ENCODE peak calls at places on chromosomes 4 and X, in seven cellular contexts. Y is ascending aorta, N is suprapubic skin, P is HCT116, D is transverse colon, L is pancreas, K is lower lobe of right lung. T is an unnamed sample.

GRCh38 chr4:126004936-126005335 is 690.2 kb downstream of the FAT4 start:
- DNase-seq in Y (no peak), N (no peak), P (no peak), D (no peak), L (no peak), K (no peak), T (no peak)

GRCh38 chr4:23881674-23882337 is 8.0 kb downstream of the PPARGC1A start:
- DNase-seq in Y (no peak), N (no peak), P (no peak), D (no peak), L (no peak), K (no peak), T (no peak)

GRCh38 chr4:24557036-24558022 is 27.0 kb downstream of the DHX15 start:
- DNase-seq in Y (no peak), N (no peak), P (peak; percentile 6), D (no peak), L (no peak), K (no peak), T (no peak)

GRCh38 chr4:102598102-102598758 is 97.1 kb downstream of the NFKB1 start:
- DNase-seq in Y (no peak), N (no peak), P (no peak), D (no peak), L (no peak), K (no peak), T (no peak)

GRCh38 chrX:150200820-150201287 is 162.3 kb upstream of the MAMLD1 start:
- DNase-seq in Y (peak; percentile 89), N (peak; percentile 83), P (peak; percentile 80), D (peak; percentile 20), L (no peak), K (peak; percentile 45), T (no peak)

GRCh38 chrX:39859991-39860861 is 237.5 kb downstream of the BCOR start:
- DNase-seq in Y (no peak), N (no peak), P (peak; percentile 27), D (peak; percentile 41), L (no peak), K (no peak), T (no peak)

GRCh38 chrX:104085477-104085876 is 9.4 kb upstream of the TMSB15C start:
- DNase-seq in Y (no peak), N (no peak), P (no peak), D (no peak), L (peak; percentile 28), K (no peak), T (no peak)

GRCh38 chrX:39874202-39874816 is 223.4 kb downstream of the BCOR start:
- DNase-seq in Y (no peak), N (no peak), P (no peak), D (no peak), L (no peak), K (no peak), T (no peak)

GRCh38 chrX:153907456-153907855 is 3.0 kb downstream of the AVPR2 start:
- DNase-seq in Y (no peak), N (no peak), P (no peak), D (no peak), L (peak; percentile 58), K (no peak), T (no peak)

GRCh38 chrX:150934453-150934852 is 36.0 kb upstream of the CD99L2 start:
- DNase-seq in Y (no peak), N (no peak), P (no peak), D (peak; percentile 16), L (no peak), K (no peak), T (no peak)

GRCh38 chrX:101642086-101642485 is 17.6 kb downstream of the ARMCX2 start:
- DNase-seq in Y (no peak), N (no peak), P (no peak), D (no peak), L (no peak), K (no peak), T (no peak)

GRCh38 chr4:4860381-4860802 is 927 bp downstream of the MSX1 start:
- DNase-seq in Y (no peak), N (no peak), P (no peak), D (no peak), L (no peak), K (no peak), T (no peak)

GRCh38 chrX:65932173-65933084 is 107.5 kb downstream of the VSIG4 start:
- DNase-seq in Y (no peak), N (no peak), P (peak; percentile 92), D (peak; percentile 30), L (no peak), K (no peak), T (no peak)

GRCh38 chrX:128800138-128800537 is 723.2 kb downstream of the SMARCA1 start:
- DNase-seq in Y (no peak), N (no peak), P (no peak), D (no peak), L (no peak), K (no peak), T (no peak)

GRCh38 chrX:69424161-69424560 is 80.0 kb upstream of the NALF2 start:
- DNase-seq in Y (no peak), N (no peak), P (peak; percentile 2), D (no peak), L (no peak), K (no peak), T (no peak)

GRCh38 chr4:76539979-76540378 is 105.0 kb downstream of the SHROOM3 start:
- DNase-seq in Y (no peak), N (no peak), P (no peak), D (no peak), L (no peak), K (no peak), T (no peak)

GRCh38 chrX:148020329-148020728 is 39.2 kb downstream of the FMR1NB start:
- DNase-seq in Y (no peak), N (no peak), P (no peak), D (no peak), L (no peak), K (no peak), T (no peak)

GRCh38 chr4:65566473-65566872 is 103.8 kb downstream of the EPHA5 start:
- DNase-seq in Y (no peak), N (no peak), P (no peak), D (no peak), L (no peak), K (no peak), T (no peak)

GRCh38 chr4:48558026-48558425 is 68.0 kb downstream of the ZAR1 start:
- DNase-seq in Y (no peak), N (no peak), P (no peak), D (no peak), L (no peak), K (no peak), T (no peak)

GRCh38 chr4:82553020-82553419 is 8.8 kb downstream of the TMEM150C start:
- DNase-seq in Y (no peak), N (no peak), P (no peak), D (no peak), L (no peak), K (no peak), T (no peak)

GRCh38 chrX:96183843-96184242 is 500.8 kb upstream of the DIAPH2 start:
- DNase-seq in Y (no peak), N (no peak), P (no peak), D (no peak), L (no peak), K (no peak), T (no peak)

GRCh38 chrX:83509246-83509801 is 1.2 kb downstream of the POU3F4 start:
- DNase-seq in Y (no peak), N (no peak), P (no peak), D (no peak), L (no peak), K (no peak), T (no peak)

GRCh38 chr4:53921856-53922255 is 142.5 kb downstream of the CHIC2 start:
- DNase-seq in Y (no peak), N (no peak), P (no peak), D (no peak), L (no peak), K (no peak), T (no peak)

DNA sequence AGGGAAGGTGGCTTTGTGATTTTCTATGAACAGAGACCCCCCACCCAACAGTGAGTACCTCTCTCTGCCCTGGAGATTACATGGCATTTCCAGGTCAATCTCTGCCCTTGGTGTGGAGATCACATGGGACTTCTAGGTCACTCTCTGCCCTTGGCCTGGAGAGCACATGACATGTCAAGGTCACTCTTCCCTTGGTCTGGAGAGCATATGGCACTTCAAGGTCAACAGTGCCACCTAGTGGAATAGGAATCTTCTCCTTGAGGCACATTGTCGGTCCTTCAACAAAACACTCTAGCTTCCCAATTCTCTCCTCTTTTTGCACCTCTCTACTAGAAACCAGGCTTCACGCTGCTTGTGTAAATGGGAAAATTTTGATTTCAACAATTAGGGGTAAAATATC is 66.2 kb upstream of the TACR3 start:
- DNase-seq in Y (no peak), N (no peak), P (peak; percentile 56), D (no peak), L (no peak), K (no peak), T (no peak)
- TF ChIP-seq CTCF in Y (no peak), N (no peak), P (peak; percentile 64), D (peak; percentile 16), L (no peak), K (peak; percentile 23), T (peak; percentile 22)

GRCh38 chr4:100786481-100786880 is 268.7 kb upstream of the EMCN start:
- DNase-seq in Y (no peak), N (no peak), P (no peak), D (no peak), L (no peak), K (no peak), T (no peak)

GRCh38 chr4:100780126-100780525 is 262.3 kb upstream of the EMCN start:
- DNase-seq in Y (no peak), N (no peak), P (no peak), D (no peak), L (no peak), K (no peak), T (no peak)

GRCh38 chr4:100778431-100778830 is 260.6 kb upstream of the EMCN start:
- DNase-seq in Y (no peak), N (no peak), P (no peak), D (no peak), L (no peak), K (no peak), T (no peak)

GRCh38 chr4:100781433-100781832 is 263.6 kb upstream of the EMCN start:
- DNase-seq in Y (no peak), N (no peak), P (no peak), D (no peak), L (no peak), K (no peak), T (no peak)

DNA sequence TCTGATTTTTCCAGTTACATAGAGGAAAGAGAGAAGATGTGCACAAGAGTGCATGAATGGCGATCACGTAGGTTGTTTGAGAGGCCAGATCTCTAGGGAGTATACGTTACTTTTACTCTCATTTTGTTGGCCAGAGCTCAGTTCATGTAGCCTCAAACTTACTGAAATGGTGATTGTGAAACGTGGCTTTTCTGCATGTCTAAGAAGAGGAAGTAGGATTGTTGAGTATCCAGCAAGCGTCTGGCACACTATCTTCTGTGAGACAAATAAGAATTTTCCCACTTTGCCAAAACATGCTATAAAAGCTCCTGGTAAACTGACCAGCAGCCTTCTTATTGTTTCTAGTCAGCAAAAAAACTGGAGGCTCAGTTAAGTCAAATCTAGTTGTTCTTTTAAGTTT is 264.5 kb upstream of the EMCN start:
- DNase-seq in Y (no peak), N (no peak), P (no peak), D (no peak), L (no peak), K (no peak), T (no peak)
- H3K4me1 ChIP-seq in Y (no peaks in the 10 kb centered on the region), N (no peaks in the 10 kb centered on the region), P (no peaks in the 10 kb centered on the region), D (no peaks in the 10 kb centered on the region), L (no peaks in the 10 kb centered on the region), K (no peaks in the 10 kb centered on the region), T (no peaks in the 10 kb centered on the region)

GRCh38 chr4:42150653-42151567 is 1.5 kb downstream of the BEND4 start:
- DNase-seq in Y (no peak), N (no peak), P (no peak), D (peak; percentile 9), L (peak; percentile 60), K (no peak), T (no peak)
- H3K4me3 ChIP-seq in Y (peak overlapping the region; percentile 66), N (peak overlapping the region; percentile 53), P (no peak overlapping the region), D (peak overlapping the region; percentile 35), L (peak overlapping the region; percentile 12), K (peak overlapping the region; percentile 59), T (peak overlapping the region; percentile 65)

GRCh38 chr4:158410272-158410671 is 111.4 kb upstream of the RXFP1 start:
- DNase-seq in Y (no peak), N (no peak), P (peak; percentile 3), D (no peak), L (no peak), K (no peak), T (no peak)
- TF ChIP-seq CTCF in Y (no peak), N (no peak), P (no peak), D (no peak), L (no peak), K (no peak), T (no peak)